ENCODE peak calls at places on chromosomes 16 and 17, in ten cellular contexts. O is neural crest cell; L is activated CD8-positive, alpha-beta T cell treated with anti-CD3 and anti-CD28 coated beads for 36 hours; G is lung; Q is ELR; H is mucosa of descending colon; B is activated naive CD8-positive, alpha-beta T cell treated with anti-CD3 and anti-CD28 coated beads for 36 hours; V is NAMALWA; D is stomach; S is GM20000. E is an unnamed sample.

GRCh38 chr17:21376835-21377690 is 906 bp downstream of the KCNJ12 start:
- DNase-seq in H (peak), B (no peak), L (no peak), V (no peak), Q (peak), S (no peak), G (no peak), D (peak), O (no peak), E (peak)

GRCh38 chr16:54897930-54898329 is 32.7 kb upstream of the IRX5 start:
- DNase-seq in Q (no peak), G (no peak), D (no peak), L (no peak), B (no peak), O (no peak), S (no peak), V (peak), H (no peak), E (no peak)

GRCh38 chr16:31138621-31139578 is 3.4 kb upstream of the PRSS8 start:
- DNase-seq in O (no peak), L (no peak), Q (peak), B (no peak), G (peak), V (no peak), D (peak), S (no peak), H (peak), E (no peak)

GRCh38 chr17:77182205-77182604 is 41.4 kb downstream of the SEC14L1 start:
- DNase-seq in G (no peak), H (no peak), V (no peak), O (no peak), L (no peak), Q (no peak), S (peak), B (no peak), D (no peak), E (no peak)

GRCh38 chr17:35660902-35661301 is 70.5 kb upstream of the RASL10B start:
- DNase-seq in D (no peak), H (no peak), L (no peak), O (no peak), V (no peak), B (no peak), G (no peak), S (no peak), Q (no peak), E (no peak)

GRCh38 chr17:51613255-51613654 is 352.9 kb downstream of the UTP18 start:
- DNase-seq in B (no peak), S (no peak), L (no peak), G (no peak), O (no peak), V (no peak), Q (no peak), D (no peak), H (no peak), E (no peak)

GRCh38 chr17:77585142-77585860 is 373.2 kb upstream of the TNRC6C start:
- DNase-seq in L (no peak), H (no peak), V (no peak), Q (no peak), O (no peak), S (no peak), B (no peak), D (no peak), G (no peak), E (no peak)

GRCh38 chr17:75571197-75571884 is 16.3 kb upstream of the MYO15B start:
- DNase-seq in G (peak), Q (peak), H (no peak), D (peak), B (no peak), L (peak), V (peak), S (peak), O (no peak), E (peak)

GRCh38 chr16:11329080-11329491 is 16.2 kb upstream of the RMI2 start:
- DNase-seq in S (peak), O (no peak), Q (peak), L (no peak), H (no peak), G (no peak), B (no peak), V (peak), D (no peak), E (no peak)

GRCh38 chr16:88403794-88404581 is 21.2 kb downstream of the ZNF469 start:
- DNase-seq in D (no peak), H (no peak), S (no peak), G (no peak), Q (peak), L (no peak), V (no peak), O (no peak), B (no peak), E (no peak)

GRCh38 chr17:74646231-74646630 is 22.7 kb upstream of the CD300E start:
- DNase-seq in S (peak), V (peak), L (no peak), D (no peak), H (no peak), O (no peak), Q (peak), G (no peak), B (no peak), E (peak)

GRCh38 chr17:81419333-81419885 is 24.2 kb downstream of the BAHCC1 start:
- DNase-seq in S (no peak), G (peak), D (peak), B (no peak), O (no peak), Q (peak), V (no peak), H (peak), L (no peak), E (peak)

GRCh38 chr16:79665970-79666369 is 65.4 kb upstream of the MAF start:
- DNase-seq in H (no peak), V (no peak), D (no peak), G (no peak), S (no peak), Q (no peak), L (no peak), B (no peak), O (no peak), E (no peak)

GRCh38 chr16:72113616-72113945 is 19.9 kb downstream of the DHX38 start:
- DNase-seq in B (no peak), S (no peak), L (no peak), H (no peak), D (no peak), G (no peak), O (no peak), Q (no peak), V (no peak), E (no peak)

GRCh38 chr17:42118126-42118510 is 3.0 kb downstream of the KAT2A start:
- DNase-seq in D (no peak), B (no peak), S (no peak), Q (no peak), H (no peak), L (no peak), O (no peak), G (no peak), V (no peak), E (no peak)

GRCh38 chr17:5526821-5527598 is 40.6 kb downstream of the MIS12 start:
- DNase-seq in L (peak), Q (peak), V (peak), B (peak), S (peak), H (peak), D (no peak), G (no peak), O (peak), E (peak)

GRCh38 chr17:72110953-72111339 is 9.9 kb upstream of the SOX9 start:
- DNase-seq in D (no peak), L (no peak), B (no peak), V (no peak), O (no peak), Q (no peak), G (no peak), H (peak), S (no peak), E (no peak)

GRCh38 chr17:73189417-73190099 is 3.3 kb upstream of the COG1 start:
- DNase-seq in B (no peak), V (peak), H (peak), D (peak), Q (peak), G (no peak), L (no peak), S (peak), O (peak), E (peak)

GRCh38 chr16:65689726-65690125 is 567.9 kb upstream of the CDH11 start:
- DNase-seq in D (no peak), G (no peak), H (no peak), Q (no peak), B (no peak), O (no peak), V (no peak), S (no peak), L (no peak), E (no peak)

GRCh38 chr17:68061512-68062313 is 26.2 kb downstream of the KPNA2 start:
- DNase-seq in D (no peak), B (no peak), G (no peak), S (no peak), V (no peak), L (no peak), Q (peak), H (no peak), O (no peak), E (peak)

GRCh38 chr16:69930117-69930776 is 20.9 kb upstream of the CLEC18A start:
- DNase-seq in S (peak), G (peak), H (peak), L (peak), B (peak), O (peak), V (peak), D (peak), Q (peak), E (peak)

GRCh38 chr17:28057731-28058246 is 15.3 kb downstream of the NLK start:
- DNase-seq in B (no peak), L (no peak), Q (peak), H (no peak), V (no peak), O (no peak), G (no peak), D (no peak), S (peak), E (peak)

GRCh38 chr16:24731722-24732419 is 2.4 kb downstream of the TNRC6A start:
- DNase-seq in B (no peak), Q (no peak), G (no peak), V (no peak), O (no peak), H (no peak), S (no peak), L (no peak), D (peak), E (no peak)

GRCh38 chr17:42101513-42102292 is 3.4 kb upstream of the ZNF385C start:
- DNase-seq in L (peak), G (peak), Q (peak), O (peak), H (peak), S (peak), D (peak), V (peak), B (peak), E (peak)

GRCh38 chr17:15893333-15894024 is 51.5 kb upstream of the ADORA2B start:
- DNase-seq in G (no peak), O (no peak), Q (no peak), H (no peak), S (no peak), D (no peak), L (no peak), B (no peak), V (no peak), E (peak)

GRCh38 chr16:10519929-10520868 is 60.2 kb downstream of the EMP2 start:
- DNase-seq in H (no peak), Q (no peak), G (peak), V (no peak), B (no peak), D (peak), L (no peak), O (no peak), S (no peak), E (peak)

GRCh38 chr16:30401768-30402425 is 5.5 kb upstream of the ZNF771 start:
- DNase-seq in O (no peak), D (no peak), L (no peak), S (no peak), B (no peak), G (no peak), H (no peak), V (no peak), Q (no peak), E (peak)

GRCh38 chr17:80861892-80862291 is 129.7 kb upstream of the CHMP6 start:
- DNase-seq in L (peak), G (no peak), V (peak), H (no peak), D (no peak), B (peak), S (no peak), O (peak), Q (peak), E (no peak)

GRCh38 chr17:41333836-41334235 is 16.8 kb downstream of the KRT33A start:
- DNase-seq in V (no peak), H (no peak), Q (no peak), G (no peak), S (no peak), B (no peak), D (no peak), L (no peak), O (no peak), E (no peak)

GRCh38 chr16:10862432-10862831 is 14.6 kb upstream of the CIITA start:
- DNase-seq in B (no peak), D (peak), Q (peak), L (no peak), H (no peak), O (no peak), S (no peak), G (peak), V (no peak), E (no peak)

E was measured in DMS53.